ENCODE peak calls at places on chromosome 6, in five cellular contexts. One of them, this sample, is unnamed.

GRCh38 chr6:157294654-157295053 is 28.7 kb downstream of the TMEM242 start:
- DNase-seq in GM13977: no peak
- DNase-seq in WTC11: no peak
- DNase-seq in cardiac muscle cell: no peak
- DNase-seq in upper lobe of right lung: no peak
- DNase-seq in this sample: no peak

GRCh38 chr6:2433686-2434085 is 188.3 kb upstream of the GMDS start:
- DNase-seq in cardiac muscle cell: no peak
- DNase-seq in upper lobe of right lung: no peak
- DNase-seq in WTC11: no peak
- DNase-seq in GM13977: no peak
- DNase-seq in this sample: no peak

GRCh38 chr6:161418458-161418945 is 144.6 kb upstream of the AGPAT4 start:
- DNase-seq in upper lobe of right lung: no peak
- DNase-seq in GM13977: peak; percentile 61
- DNase-seq in WTC11: no peak
- DNase-seq in cardiac muscle cell: peak; percentile 94
- DNase-seq in this sample: peak; percentile 61

GRCh38 chr6:121951918-121952379 is 447.5 kb upstream of the HSF2 start:
- DNase-seq in upper lobe of right lung: no peak
- DNase-seq in WTC11: no peak
- DNase-seq in cardiac muscle cell: peak; percentile 40
- DNase-seq in GM13977: no peak
- DNase-seq in this sample: no peak

GRCh38 chr6:113067612-113068262 is 720.6 kb downstream of the RFPL4B start:
- DNase-seq in GM13977: no peak
- DNase-seq in upper lobe of right lung: no peak
- DNase-seq in WTC11: no peak
- DNase-seq in cardiac muscle cell: peak; percentile 67
- DNase-seq in this sample: no peak

GRCh38 chr6:3960754-3961361 is 111.7 kb downstream of the FAM50B start:
- DNase-seq in GM13977: no peak
- DNase-seq in cardiac muscle cell: no peak
- DNase-seq in WTC11: no peak
- DNase-seq in upper lobe of right lung: no peak
- DNase-seq in this sample: no peak

GRCh38 chr6:36118550-36119107 is 11.7 kb upstream of the MAPK13 start:
- DNase-seq in WTC11: no peak
- DNase-seq in GM13977: no peak
- DNase-seq in upper lobe of right lung: no peak
- DNase-seq in cardiac muscle cell: no peak
- DNase-seq in this sample: no peak

GRCh38 chr6:11769244-11769643 is 9.4 kb downstream of the ADTRP start:
- DNase-seq in upper lobe of right lung: no peak
- DNase-seq in WTC11: no peak
- DNase-seq in GM13977: no peak
- DNase-seq in cardiac muscle cell: no peak
- DNase-seq in this sample: no peak

GRCh38 chr6:127812985-127813681 is 87.7 kb downstream of the THEMIS start:
- DNase-seq in WTC11: no peak
- DNase-seq in cardiac muscle cell: no peak
- DNase-seq in upper lobe of right lung: no peak
- DNase-seq in GM13977: no peak
- DNase-seq in this sample: no peak

GRCh38 chr6:84220809-84221409 is 6.5 kb downstream of the CEP162 start:
- DNase-seq in upper lobe of right lung: no peak
- DNase-seq in GM13977: no peak
- DNase-seq in WTC11: no peak
- DNase-seq in cardiac muscle cell: peak; percentile 54
- DNase-seq in this sample: no peak

GRCh38 chr6:140490086-140490485 is 1115.6 kb upstream of the CITED2 start:
- DNase-seq in WTC11: no peak
- DNase-seq in upper lobe of right lung: no peak
- DNase-seq in GM13977: no peak
- DNase-seq in cardiac muscle cell: no peak
- DNase-seq in this sample: no peak

GRCh38 chr6:132404736-132405135 is 3.5 kb upstream of the MOXD1 start:
- DNase-seq in GM13977: no peak
- DNase-seq in WTC11: no peak
- DNase-seq in upper lobe of right lung: no peak
- DNase-seq in cardiac muscle cell: no peak
- DNase-seq in this sample: no peak

GRCh38 chr6:46491201-46491788 is at the start of gene RCAN2:
- DNase-seq in cardiac muscle cell: peak; percentile 17
- DNase-seq in WTC11: peak; percentile 76
- DNase-seq in upper lobe of right lung: peak; percentile 85
- DNase-seq in GM13977: peak; percentile 58
- DNase-seq in this sample: peak; percentile 74

GRCh38 chr6:114376611-114377206 is 33.9 kb upstream of the HS3ST5 start:
- DNase-seq in upper lobe of right lung: no peak
- DNase-seq in GM13977: no peak
- DNase-seq in WTC11: no peak
- DNase-seq in cardiac muscle cell: no peak
- DNase-seq in this sample: no peak

GRCh38 chr6:30769088-30769852 is 24.9 kb upstream of the IER3 start:
- DNase-seq in WTC11: no peak
- DNase-seq in cardiac muscle cell: peak; percentile 92
- DNase-seq in GM13977: no peak
- DNase-seq in upper lobe of right lung: peak; percentile 80
- DNase-seq in this sample: no peak

GRCh38 chr6:27668442-27669275 is 195.8 kb upstream of the ZNF184 start:
- DNase-seq in cardiac muscle cell: peak; percentile 60
- DNase-seq in WTC11: peak; percentile 89
- DNase-seq in GM13977: no peak
- DNase-seq in upper lobe of right lung: no peak
- DNase-seq in this sample: peak; percentile 59

GRCh38 chr6:121516331-121516730 is 80.9 kb downstream of the GJA1 start:
- DNase-seq in GM13977: no peak
- DNase-seq in WTC11: no peak
- DNase-seq in upper lobe of right lung: no peak
- DNase-seq in cardiac muscle cell: no peak
- DNase-seq in this sample: no peak

GRCh38 chr6:134550604-134551003 is 232.7 kb upstream of the SGK1 start:
- DNase-seq in GM13977: no peak
- DNase-seq in WTC11: no peak
- DNase-seq in upper lobe of right lung: no peak
- DNase-seq in cardiac muscle cell: peak; percentile 90
- DNase-seq in this sample: no peak

GRCh38 chr6:161598896-161599295 is 325.0 kb upstream of the AGPAT4 start:
- DNase-seq in upper lobe of right lung: no peak
- DNase-seq in GM13977: no peak
- DNase-seq in WTC11: no peak
- DNase-seq in cardiac muscle cell: no peak
- DNase-seq in this sample: no peak

GRCh38 chr6:26380256-26380655 is 2.7 kb upstream of the BTN2A2 start:
- DNase-seq in GM13977: no peak
- DNase-seq in WTC11: no peak
- DNase-seq in upper lobe of right lung: no peak
- DNase-seq in cardiac muscle cell: no peak
- DNase-seq in this sample: no peak

GRCh38 chr6:111686249-111686997 is 80.7 kb upstream of the TRAF3IP2 start:
- DNase-seq in GM13977: no peak
- DNase-seq in upper lobe of right lung: no peak
- DNase-seq in cardiac muscle cell: no peak
- DNase-seq in WTC11: no peak
- DNase-seq in this sample: no peak

GRCh38 chr6:77017537-77017936 is 445.8 kb downstream of the HTR1B start:
- DNase-seq in GM13977: no peak
- DNase-seq in WTC11: no peak
- DNase-seq in upper lobe of right lung: no peak
- DNase-seq in cardiac muscle cell: no peak
- DNase-seq in this sample: no peak

GRCh38 chr6:119720160-119720559 is 370.6 kb upstream of the MAN1A1 start:
- DNase-seq in GM13977: no peak
- DNase-seq in WTC11: no peak
- DNase-seq in upper lobe of right lung: no peak
- DNase-seq in cardiac muscle cell: peak; percentile 9
- DNase-seq in this sample: no peak

GRCh38 chr6:143941852-143942627 is 66.0 kb downstream of the PLAGL1 start:
- DNase-seq in upper lobe of right lung: peak; percentile 84
- DNase-seq in GM13977: peak; percentile 52
- DNase-seq in cardiac muscle cell: peak; percentile 71
- DNase-seq in WTC11: peak; percentile 92
- DNase-seq in this sample: peak; percentile 36
- TF ChIP-seq CTCF in upper lobe of right lung: peak; percentile 63
- TF ChIP-seq CTCF in GM13977: peak; percentile 63
- TF ChIP-seq CTCF in cardiac muscle cell: peak; percentile 71
- TF ChIP-seq CTCF in WTC11: peak; percentile 92
- TF ChIP-seq CTCF in this sample: peak; percentile 79

GRCh38 chr6:109455502-109456282 is at the start of gene MICAL1:
- DNase-seq in cardiac muscle cell: peak; percentile 60
- DNase-seq in upper lobe of right lung: peak; percentile 92
- DNase-seq in WTC11: peak; percentile 66
- DNase-seq in GM13977: peak; percentile 86
- DNase-seq in this sample: peak; percentile 45
- TF ChIP-seq CTCF in cardiac muscle cell: peak; percentile 29
- TF ChIP-seq CTCF in upper lobe of right lung: peak; percentile 39
- TF ChIP-seq CTCF in WTC11: no peak
- TF ChIP-seq CTCF in GM13977: peak; percentile 25
- TF ChIP-seq CTCF in this sample: no peak

DNA sequence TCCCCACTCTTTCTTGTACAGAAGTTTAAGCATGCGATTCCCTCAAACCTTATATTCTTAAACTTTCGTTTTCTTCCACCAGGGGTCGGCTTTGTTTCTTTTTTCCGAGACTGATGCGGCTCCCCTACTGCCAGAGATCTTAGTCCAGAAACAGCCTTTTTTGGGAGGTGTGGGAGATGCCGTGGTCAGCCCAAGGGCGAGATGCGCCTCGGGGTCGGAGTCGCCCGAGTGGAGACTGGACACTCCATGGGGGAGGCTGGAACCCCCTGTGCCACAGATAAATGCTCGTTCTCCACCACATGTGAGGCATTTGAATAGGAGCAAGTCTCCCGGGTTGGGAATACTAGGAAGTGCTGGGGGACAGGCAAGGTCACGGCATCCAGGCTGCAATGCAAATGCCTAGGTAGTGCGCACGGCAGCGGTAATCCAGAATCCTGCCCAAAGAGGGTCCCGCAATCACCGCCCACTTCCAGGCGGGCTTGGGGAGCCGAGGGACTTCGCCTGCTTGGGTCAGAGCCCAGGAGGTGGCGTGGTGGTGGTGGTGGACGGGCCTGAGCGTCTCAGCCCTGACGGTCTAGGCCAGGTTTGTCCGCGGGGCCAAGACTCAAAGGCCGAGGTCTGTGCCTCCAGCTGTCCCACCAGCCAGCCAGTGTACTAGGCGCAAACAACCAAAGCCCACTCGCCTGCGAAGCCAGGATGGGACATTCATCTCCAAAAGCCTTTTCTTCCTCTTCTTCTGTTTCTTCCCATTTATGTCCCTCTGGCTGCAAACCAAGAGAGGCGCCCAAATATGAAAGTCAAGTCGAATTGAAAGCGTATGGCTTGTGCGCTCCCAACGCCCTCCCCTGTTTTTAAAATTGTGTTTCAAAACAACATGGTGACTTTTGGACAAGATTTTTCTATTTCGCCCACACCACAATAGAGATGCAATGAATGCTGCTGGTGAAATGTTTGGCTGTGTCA is 39.3 kb upstream of the OSTM1 start:
- DNase-seq in upper lobe of right lung: no peak
- DNase-seq in WTC11: peak; percentile 67
- DNase-seq in GM13977: peak; percentile 61
- DNase-seq in cardiac muscle cell: peak; percentile 72
- DNase-seq in this sample: peak; percentile 57
- TF ChIP-seq CTCF in upper lobe of right lung: peak; percentile 46
- TF ChIP-seq CTCF in WTC11: no peak
- TF ChIP-seq CTCF in GM13977: peak; percentile 47
- TF ChIP-seq CTCF in cardiac muscle cell: peak; percentile 52
- TF ChIP-seq CTCF in this sample: peak; percentile 65

GRCh38 chr6:5275497-5275896 is 14.2 kb downstream of the FARS2 start:
- DNase-seq in upper lobe of right lung: no peak
- DNase-seq in WTC11: no peak
- DNase-seq in GM13977: no peak
- DNase-seq in cardiac muscle cell: peak; percentile 17
- DNase-seq in this sample: no peak
- TF ChIP-seq CTCF in upper lobe of right lung: no peak
- TF ChIP-seq CTCF in WTC11: no peak
- TF ChIP-seq CTCF in GM13977: no peak
- TF ChIP-seq CTCF in cardiac muscle cell: peak; percentile 10
- TF ChIP-seq CTCF in this sample: no peak

GRCh38 chr6:85678602-85679444 is 36.1 kb upstream of the SYNCRIP start:
- DNase-seq in WTC11: peak; percentile 96
- DNase-seq in upper lobe of right lung: peak; percentile 99
- DNase-seq in GM13977: peak; percentile 97
- DNase-seq in cardiac muscle cell: peak; percentile 99
- DNase-seq in this sample: peak; percentile 97
- TF ChIP-seq CTCF in WTC11: no peak
- TF ChIP-seq CTCF in upper lobe of right lung: no peak
- TF ChIP-seq CTCF in GM13977: no peak
- TF ChIP-seq CTCF in cardiac muscle cell: no peak
- TF ChIP-seq CTCF in this sample: no peak

DNA sequence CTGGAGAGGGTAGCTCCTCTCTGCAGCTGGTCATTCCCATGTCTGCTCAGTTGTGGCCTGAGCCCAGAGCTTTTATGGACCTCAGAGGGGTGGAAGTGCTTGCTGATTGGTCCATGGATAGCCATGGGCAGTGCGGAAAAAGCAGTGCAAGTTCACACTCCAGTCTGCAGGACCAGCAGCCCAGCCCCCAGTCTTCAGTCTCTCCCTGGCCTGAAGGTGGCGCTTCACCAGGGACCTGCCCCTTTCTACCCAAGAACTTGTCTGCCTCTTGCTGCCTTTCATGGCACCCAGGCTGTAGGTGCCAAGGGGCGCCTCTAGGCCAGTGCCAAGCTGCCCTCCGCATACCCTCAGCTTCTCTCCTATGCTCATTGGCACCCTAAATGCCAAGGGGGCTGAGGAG is 91.0 kb downstream of the TBXT start:
- DNase-seq in cardiac muscle cell: no peak
- DNase-seq in upper lobe of right lung: no peak
- DNase-seq in GM13977: no peak
- DNase-seq in WTC11: peak; percentile 75
- DNase-seq in this sample: no peak
- TF ChIP-seq CTCF in cardiac muscle cell: no peak
- TF ChIP-seq CTCF in upper lobe of right lung: no peak
- TF ChIP-seq CTCF in GM13977: no peak
- TF ChIP-seq CTCF in WTC11: peak; percentile 47
- TF ChIP-seq CTCF in this sample: peak; percentile 16

DNA sequence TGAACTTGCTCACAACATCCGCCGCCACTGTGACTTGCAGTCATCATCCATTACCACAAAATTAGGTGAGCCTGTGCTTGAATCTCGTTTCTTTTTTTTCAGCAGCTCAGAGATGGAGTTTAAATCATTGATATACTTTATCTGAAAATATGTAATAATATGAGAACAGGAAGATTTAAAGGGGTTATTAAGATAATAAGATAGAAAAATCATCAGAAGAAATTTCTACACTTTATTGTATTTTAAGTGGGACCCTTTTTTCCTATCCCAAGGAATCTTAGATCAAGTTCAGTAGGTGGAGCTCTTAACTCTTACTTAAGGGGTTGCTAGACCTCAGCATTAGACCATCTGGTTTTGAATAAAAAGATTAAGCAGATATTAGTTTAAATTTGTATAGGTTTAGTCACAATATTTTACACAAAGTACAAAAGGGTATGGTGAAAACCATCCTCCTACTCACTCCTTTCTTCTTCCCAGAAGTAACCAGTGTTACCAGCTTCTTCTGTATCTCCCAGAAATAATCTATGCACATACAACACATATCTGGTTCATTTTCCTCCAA is 9.4 kb upstream of the NCOA7 start:
- DNase-seq in upper lobe of right lung: no peak
- DNase-seq in cardiac muscle cell: peak; percentile 30
- DNase-seq in WTC11: no peak
- DNase-seq in GM13977: peak; percentile 31
- DNase-seq in this sample: no peak
- TF ChIP-seq CTCF in upper lobe of right lung: peak; percentile 17
- TF ChIP-seq CTCF in cardiac muscle cell: no peak
- TF ChIP-seq CTCF in WTC11: no peak
- TF ChIP-seq CTCF in GM13977: peak; percentile 30
- TF ChIP-seq CTCF in this sample: no peak